ENCODE peak calls at places on chromosomes 2 and 18, in seven cellular contexts. One of them, this sample, is unnamed.

GRCh38 chr2:36178384-36178783 is 177.2 kb upstream of the CRIM1 start:
- DNase-seq in transverse colon: no peak
- DNase-seq in A549: no peak
- DNase-seq in BJ: no peak
- DNase-seq in cardiac muscle cell: no peak
- DNase-seq in astrocyte of the cerebellum: peak; percentile 49
- DNase-seq in neural crest cell: no peak
- DNase-seq in this sample: no peak

GRCh38 chr2:109662889-109663288 is 48.7 kb downstream of the SOWAHC start:
- DNase-seq in neural crest cell: no peak
- DNase-seq in cardiac muscle cell: no peak
- DNase-seq in BJ: no peak
- DNase-seq in A549: no peak
- DNase-seq in astrocyte of the cerebellum: no peak
- DNase-seq in transverse colon: no peak
- DNase-seq in this sample: no peak

GRCh38 chr2:6866239-6866745 is 585 bp upstream of the CMPK2 start:
- DNase-seq in neural crest cell: peak; percentile 4
- DNase-seq in BJ: no peak
- DNase-seq in cardiac muscle cell: peak; percentile 51
- DNase-seq in astrocyte of the cerebellum: peak; percentile 9
- DNase-seq in A549: peak; percentile 44
- DNase-seq in transverse colon: peak; percentile 42
- DNase-seq in this sample: no peak

GRCh38 chr2:210673117-210673516 is 116.7 kb downstream of the CPS1 start:
- DNase-seq in neural crest cell: no peak
- DNase-seq in transverse colon: no peak
- DNase-seq in A549: no peak
- DNase-seq in astrocyte of the cerebellum: no peak
- DNase-seq in BJ: no peak
- DNase-seq in cardiac muscle cell: no peak
- DNase-seq in this sample: no peak

GRCh38 chr2:68755071-68755470 is 20.5 kb downstream of the ARHGAP25 start:
- DNase-seq in astrocyte of the cerebellum: no peak
- DNase-seq in neural crest cell: no peak
- DNase-seq in transverse colon: no peak
- DNase-seq in cardiac muscle cell: peak; percentile 23
- DNase-seq in A549: no peak
- DNase-seq in BJ: peak; percentile 9
- DNase-seq in this sample: no peak

GRCh38 chr2:71776227-71776626 is 322.9 kb downstream of the DYSF start:
- DNase-seq in transverse colon: no peak
- DNase-seq in BJ: no peak
- DNase-seq in cardiac muscle cell: no peak
- DNase-seq in neural crest cell: no peak
- DNase-seq in A549: no peak
- DNase-seq in astrocyte of the cerebellum: no peak
- DNase-seq in this sample: no peak

GRCh38 chr2:234425923-234426603 is 70.8 kb downstream of the ARL4C start:
- DNase-seq in transverse colon: peak; percentile 77
- DNase-seq in cardiac muscle cell: no peak
- DNase-seq in astrocyte of the cerebellum: no peak
- DNase-seq in A549: no peak
- DNase-seq in BJ: no peak
- DNase-seq in neural crest cell: no peak
- DNase-seq in this sample: no peak

GRCh38 chr2:188675391-188676011 is 298.7 kb upstream of the COL3A1 start:
- DNase-seq in transverse colon: no peak
- DNase-seq in BJ: no peak
- DNase-seq in astrocyte of the cerebellum: no peak
- DNase-seq in neural crest cell: no peak
- DNase-seq in A549: no peak
- DNase-seq in cardiac muscle cell: peak; percentile 52
- DNase-seq in this sample: no peak

GRCh38 chr18:12449040-12449814 is 41.5 kb downstream of the PRELID3A start:
- DNase-seq in BJ: no peak
- DNase-seq in neural crest cell: peak; percentile 11
- DNase-seq in transverse colon: no peak
- DNase-seq in cardiac muscle cell: no peak
- DNase-seq in A549: no peak
- DNase-seq in astrocyte of the cerebellum: no peak
- DNase-seq in this sample: no peak

GRCh38 chr2:5596848-5597247 is 95.3 kb upstream of the SOX11 start:
- DNase-seq in BJ: no peak
- DNase-seq in cardiac muscle cell: no peak
- DNase-seq in transverse colon: no peak
- DNase-seq in astrocyte of the cerebellum: no peak
- DNase-seq in neural crest cell: no peak
- DNase-seq in A549: no peak
- DNase-seq in this sample: no peak

GRCh38 chr2:167504695-167505094 is 616.4 kb downstream of the XIRP2 start:
- DNase-seq in neural crest cell: no peak
- DNase-seq in astrocyte of the cerebellum: no peak
- DNase-seq in BJ: no peak
- DNase-seq in cardiac muscle cell: no peak
- DNase-seq in A549: no peak
- DNase-seq in transverse colon: no peak
- DNase-seq in this sample: no peak

DNA sequence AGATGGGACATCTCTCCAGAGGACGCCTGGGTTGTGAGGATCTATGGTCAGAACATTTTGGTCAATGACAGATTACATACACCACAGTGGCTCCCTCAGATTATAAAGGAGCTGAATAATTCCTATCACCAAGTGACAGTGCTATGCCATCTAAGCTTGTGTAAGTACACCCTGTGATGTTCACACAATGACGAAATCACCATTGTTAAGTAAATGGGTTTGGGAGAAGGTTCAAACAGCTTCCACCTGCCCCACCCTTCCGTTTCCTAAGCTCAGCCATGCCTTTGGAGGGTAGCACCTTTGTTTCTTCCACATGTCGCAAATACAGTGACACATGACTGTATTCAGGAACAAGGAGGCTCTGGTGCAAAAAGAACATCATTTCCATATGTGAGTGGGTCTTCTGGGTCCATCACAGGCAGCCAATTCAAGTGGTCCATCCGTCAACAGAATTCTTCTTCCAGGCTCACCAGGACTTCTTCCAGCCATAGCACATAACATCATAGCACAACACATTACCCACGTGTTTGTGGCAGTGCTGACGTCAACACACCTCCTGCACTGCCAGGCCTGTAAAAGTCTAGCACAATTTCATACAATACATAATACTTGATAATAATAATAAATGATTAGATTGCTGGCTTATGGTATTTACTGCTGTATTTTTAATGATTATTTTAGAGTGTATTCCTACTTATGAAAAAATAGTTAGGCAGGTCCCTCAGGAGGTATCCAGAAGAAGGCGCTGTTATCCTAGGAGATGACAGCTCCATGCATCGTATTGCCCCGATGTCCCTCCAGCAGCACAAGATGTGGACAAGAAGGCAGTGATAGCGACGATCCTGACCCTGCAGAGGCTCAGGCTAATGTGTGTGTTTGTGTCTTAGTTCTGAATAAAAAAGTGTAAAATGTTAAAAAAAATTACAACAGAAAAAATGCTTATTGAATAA is 264.8 kb downstream of the ANAPC1 start:
- DNase-seq in A549: no peak
- DNase-seq in astrocyte of the cerebellum: no peak
- DNase-seq in cardiac muscle cell: peak; percentile 54
- DNase-seq in transverse colon: no peak
- DNase-seq in BJ: no peak
- DNase-seq in neural crest cell: no peak
- DNase-seq in this sample: no peak
- TF ChIP-seq CTCF in A549: peak; percentile 32
- TF ChIP-seq CTCF in astrocyte of the cerebellum: no peak
- TF ChIP-seq CTCF in cardiac muscle cell: peak; percentile 45
- TF ChIP-seq CTCF in transverse colon: peak; percentile 36
- TF ChIP-seq CTCF in BJ: no peak
- TF ChIP-seq CTCF in neural crest cell: no peak
- TF ChIP-seq CTCF in this sample: no peak

GRCh38 chr18:61583548-61583947 is 250.3 kb downstream of the CDH20 start:
- DNase-seq in BJ: no peak
- DNase-seq in neural crest cell: no peak
- DNase-seq in transverse colon: no peak
- DNase-seq in astrocyte of the cerebellum: no peak
- DNase-seq in A549: no peak
- DNase-seq in cardiac muscle cell: no peak
- DNase-seq in this sample: no peak

GRCh38 chr18:61582205-61582710 is 249.0 kb downstream of the CDH20 start:
- DNase-seq in transverse colon: no peak
- DNase-seq in BJ: no peak
- DNase-seq in cardiac muscle cell: no peak
- DNase-seq in astrocyte of the cerebellum: no peak
- DNase-seq in A549: no peak
- DNase-seq in neural crest cell: no peak
- DNase-seq in this sample: no peak

GRCh38 chr18:61580061-61580460 is 246.8 kb downstream of the CDH20 start:
- DNase-seq in cardiac muscle cell: peak; percentile 33
- DNase-seq in BJ: no peak
- DNase-seq in transverse colon: no peak
- DNase-seq in neural crest cell: no peak
- DNase-seq in astrocyte of the cerebellum: no peak
- DNase-seq in A549: no peak
- DNase-seq in this sample: no peak

GRCh38 chr18:61579581-61579980 is 246.4 kb downstream of the CDH20 start:
- DNase-seq in neural crest cell: no peak
- DNase-seq in transverse colon: no peak
- DNase-seq in cardiac muscle cell: no peak
- DNase-seq in A549: no peak
- DNase-seq in BJ: no peak
- DNase-seq in astrocyte of the cerebellum: no peak
- DNase-seq in this sample: no peak

DNA sequence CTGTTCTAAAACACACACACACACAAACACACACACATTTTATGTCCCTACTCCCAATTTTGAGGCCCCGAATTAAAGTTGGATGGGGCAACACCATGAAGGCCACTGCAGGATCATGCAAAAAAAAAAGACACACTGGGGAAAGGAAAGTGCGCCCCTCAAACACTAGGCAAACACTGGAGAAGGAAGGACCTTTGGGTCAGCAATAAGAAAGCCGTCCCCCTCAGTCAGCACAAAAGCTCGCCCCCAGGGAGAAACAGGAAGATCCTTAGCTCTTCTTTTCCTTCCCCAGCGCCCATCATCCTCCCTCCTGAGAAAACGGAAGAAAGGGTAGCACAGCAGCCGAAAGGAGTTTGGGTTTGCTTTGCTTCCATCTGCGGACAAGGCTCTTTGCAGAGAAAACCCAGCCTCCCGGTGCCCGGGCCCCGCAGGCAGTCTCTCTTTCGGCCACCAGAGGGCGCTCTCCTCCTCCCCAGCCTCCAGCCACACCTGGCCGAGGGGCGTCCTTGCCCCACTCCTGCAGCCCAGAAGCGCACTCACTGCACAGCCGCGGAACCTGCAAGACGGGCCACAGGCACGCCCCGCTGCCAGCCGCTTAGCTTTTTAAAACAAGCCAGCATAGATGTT is 248.5 kb downstream of the CDH20 start:
- DNase-seq in BJ: no peak
- DNase-seq in cardiac muscle cell: peak; percentile 69
- DNase-seq in transverse colon: peak; percentile 79
- DNase-seq in neural crest cell: peak; percentile 86
- DNase-seq in astrocyte of the cerebellum: no peak
- DNase-seq in A549: peak; percentile 55
- DNase-seq in this sample: no peak
- TF ChIP-seq CTCF in BJ: peak; percentile 99
- TF ChIP-seq CTCF in cardiac muscle cell: peak; percentile 98
- TF ChIP-seq CTCF in transverse colon: peak; percentile 94
- TF ChIP-seq CTCF in neural crest cell: peak; percentile 98
- TF ChIP-seq CTCF in astrocyte of the cerebellum: peak; percentile 96
- TF ChIP-seq CTCF in A549: peak; percentile 68
- TF ChIP-seq CTCF in this sample: peak; percentile 97

GRCh38 chr2:223599646-223600009 is 2.5 kb downstream of the SCG2 start:
- DNase-seq in neural crest cell: no peak
- DNase-seq in BJ: no peak
- DNase-seq in transverse colon: no peak
- DNase-seq in A549: no peak
- DNase-seq in astrocyte of the cerebellum: no peak
- DNase-seq in cardiac muscle cell: peak; percentile 55
- DNase-seq in this sample: no peak
- TF ChIP-seq CTCF in neural crest cell: no peak
- TF ChIP-seq CTCF in BJ: no peak
- TF ChIP-seq CTCF in transverse colon: no peak
- TF ChIP-seq CTCF in A549: no peak
- TF ChIP-seq CTCF in astrocyte of the cerebellum: no peak
- TF ChIP-seq CTCF in cardiac muscle cell: no peak
- TF ChIP-seq CTCF in this sample: no peak

GRCh38 chr2:26185954-26186353 is 13.1 kb downstream of the GAREM2 start:
- DNase-seq in A549: no peak
- DNase-seq in astrocyte of the cerebellum: no peak
- DNase-seq in BJ: no peak
- DNase-seq in neural crest cell: no peak
- DNase-seq in cardiac muscle cell: no peak
- DNase-seq in transverse colon: peak; percentile 32
- DNase-seq in this sample: no peak

GRCh38 chr2:26184086-26184485 is 11.2 kb downstream of the GAREM2 start:
- DNase-seq in A549: no peak
- DNase-seq in cardiac muscle cell: no peak
- DNase-seq in BJ: no peak
- DNase-seq in astrocyte of the cerebellum: no peak
- DNase-seq in neural crest cell: no peak
- DNase-seq in transverse colon: no peak
- DNase-seq in this sample: no peak

GRCh38 chr2:26186371-26186770 is 13.5 kb downstream of the GAREM2 start:
- DNase-seq in BJ: no peak
- DNase-seq in A549: no peak
- DNase-seq in cardiac muscle cell: no peak
- DNase-seq in transverse colon: no peak
- DNase-seq in neural crest cell: no peak
- DNase-seq in astrocyte of the cerebellum: no peak
- DNase-seq in this sample: no peak

GRCh38 chr2:26185304-26185928 is 12.5 kb downstream of the GAREM2 start:
- DNase-seq in neural crest cell: no peak
- DNase-seq in astrocyte of the cerebellum: no peak
- DNase-seq in cardiac muscle cell: peak; percentile 8
- DNase-seq in transverse colon: no peak
- DNase-seq in BJ: no peak
- DNase-seq in A549: no peak
- DNase-seq in this sample: no peak

DNA sequence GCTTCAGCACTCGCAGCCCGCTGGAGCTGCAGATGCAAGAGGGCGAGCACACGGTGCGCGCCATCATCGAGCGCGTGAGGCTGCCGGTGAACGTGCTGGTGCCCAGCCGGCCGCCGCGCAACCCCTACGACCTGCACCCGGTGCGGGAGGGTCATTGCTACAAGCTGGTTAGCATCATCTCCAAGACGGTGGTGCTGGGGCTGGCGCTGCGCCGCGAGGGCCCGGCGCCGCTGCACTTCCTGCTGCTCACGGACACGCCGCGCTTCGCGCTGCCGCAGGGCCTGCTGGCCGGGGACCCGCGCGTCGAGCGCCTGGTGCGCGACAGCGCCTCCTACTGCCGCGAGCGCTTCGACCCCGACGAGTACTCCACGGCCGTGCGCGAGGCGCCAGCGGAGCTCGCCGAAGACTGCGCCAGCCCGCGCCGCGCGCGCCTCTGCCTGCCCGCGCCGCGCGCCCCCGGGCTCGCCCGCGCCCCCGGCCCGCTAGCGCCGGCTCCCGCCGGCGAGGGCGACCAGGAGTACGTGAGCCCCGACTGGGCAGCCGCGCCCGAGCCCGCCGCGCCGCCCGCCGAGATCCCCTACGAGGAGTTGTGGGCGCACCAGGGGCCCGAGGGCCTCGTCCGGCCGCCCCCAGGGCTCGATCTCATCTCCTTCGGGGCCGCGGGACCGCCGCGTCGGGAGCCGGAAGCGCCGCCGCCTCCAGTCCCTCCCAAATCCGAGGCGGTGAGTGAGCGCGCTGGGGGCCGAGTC is 11.8 kb downstream of the GAREM2 start:
- DNase-seq in cardiac muscle cell: peak; percentile 91
- DNase-seq in A549: peak; percentile 94
- DNase-seq in astrocyte of the cerebellum: no peak
- DNase-seq in BJ: no peak
- DNase-seq in transverse colon: peak; percentile 88
- DNase-seq in neural crest cell: peak; percentile 80
- DNase-seq in this sample: peak; percentile 60
- TF ChIP-seq CTCF in cardiac muscle cell: peak; percentile 52
- TF ChIP-seq CTCF in A549: peak; percentile 95
- TF ChIP-seq CTCF in astrocyte of the cerebellum: no peak
- TF ChIP-seq CTCF in BJ: peak; percentile 30
- TF ChIP-seq CTCF in transverse colon: peak; percentile 56
- TF ChIP-seq CTCF in neural crest cell: peak; percentile 64
- TF ChIP-seq CTCF in this sample: peak; percentile 50

This sample was measured in AG09319.